ENCODE peak calls at places on chromosomes 13 and 19, in seven cellular contexts. One of them, this sample, is unnamed.

GRCh38 chr19:40822161-40822560 is 23.2 kb downstream of the EGLN2 start:
- DNase-seq in testis: peak
- DNase-seq in CD8-positive, alpha-beta memory T cell: no peak
- DNase-seq in fibroblast of mammary gland: no peak
- DNase-seq in fibroblast of pulmonary artery: no peak
- DNase-seq in astrocyte of the spinal cord: no peak
- DNase-seq in right cardiac atrium: no peak
- DNase-seq in this sample: no peak

GRCh38 chr19:40055049-40055448 is 982 bp downstream of the ZNF780B start:
- DNase-seq in fibroblast of pulmonary artery: no peak
- DNase-seq in fibroblast of mammary gland: no peak
- DNase-seq in CD8-positive, alpha-beta memory T cell: no peak
- DNase-seq in right cardiac atrium: no peak
- DNase-seq in astrocyte of the spinal cord: no peak
- DNase-seq in testis: no peak
- DNase-seq in this sample: no peak

GRCh38 chr13:100517135-100517534 is 71.5 kb downstream of the GGACT start:
- DNase-seq in astrocyte of the spinal cord: no peak
- DNase-seq in right cardiac atrium: no peak
- DNase-seq in fibroblast of mammary gland: no peak
- DNase-seq in fibroblast of pulmonary artery: no peak
- DNase-seq in CD8-positive, alpha-beta memory T cell: no peak
- DNase-seq in testis: no peak
- DNase-seq in this sample: no peak

GRCh38 chr13:24923305-24923640 is 159.3 kb downstream of the RNF17 start:
- DNase-seq in fibroblast of mammary gland: peak
- DNase-seq in testis: no peak
- DNase-seq in right cardiac atrium: no peak
- DNase-seq in astrocyte of the spinal cord: peak
- DNase-seq in CD8-positive, alpha-beta memory T cell: peak
- DNase-seq in fibroblast of pulmonary artery: peak
- DNase-seq in this sample: peak

GRCh38 chr13:77696006-77696862 is 1.3 kb upstream of the SLAIN1 start:
- DNase-seq in astrocyte of the spinal cord: peak
- DNase-seq in CD8-positive, alpha-beta memory T cell: peak
- DNase-seq in right cardiac atrium: no peak
- DNase-seq in testis: no peak
- DNase-seq in fibroblast of mammary gland: no peak
- DNase-seq in fibroblast of pulmonary artery: no peak
- DNase-seq in this sample: no peak

GRCh38 chr13:29939158-29939557 is 88.7 kb upstream of the UBL3 start:
- DNase-seq in fibroblast of pulmonary artery: no peak
- DNase-seq in right cardiac atrium: no peak
- DNase-seq in fibroblast of mammary gland: no peak
- DNase-seq in astrocyte of the spinal cord: no peak
- DNase-seq in CD8-positive, alpha-beta memory T cell: no peak
- DNase-seq in testis: no peak
- DNase-seq in this sample: no peak

GRCh38 chr13:101053289-101053688 is 363.0 kb downstream of the NALCN start:
- DNase-seq in astrocyte of the spinal cord: no peak
- DNase-seq in fibroblast of pulmonary artery: no peak
- DNase-seq in CD8-positive, alpha-beta memory T cell: no peak
- DNase-seq in fibroblast of mammary gland: no peak
- DNase-seq in testis: no peak
- DNase-seq in right cardiac atrium: no peak
- DNase-seq in this sample: no peak

GRCh38 chr13:45770886-45771285 is 68.8 kb downstream of the CBY2 start:
- DNase-seq in fibroblast of mammary gland: no peak
- DNase-seq in CD8-positive, alpha-beta memory T cell: no peak
- DNase-seq in right cardiac atrium: no peak
- DNase-seq in testis: no peak
- DNase-seq in fibroblast of pulmonary artery: no peak
- DNase-seq in astrocyte of the spinal cord: no peak
- DNase-seq in this sample: no peak

GRCh38 chr13:71672527-71672926 is 194.5 kb downstream of the DACH1 start:
- DNase-seq in testis: no peak
- DNase-seq in right cardiac atrium: no peak
- DNase-seq in astrocyte of the spinal cord: no peak
- DNase-seq in fibroblast of mammary gland: no peak
- DNase-seq in CD8-positive, alpha-beta memory T cell: no peak
- DNase-seq in fibroblast of pulmonary artery: peak
- DNase-seq in this sample: peak

GRCh38 chr19:45878043-45878794 is 7.7 kb downstream of the IRF2BP1 start:
- DNase-seq in right cardiac atrium: peak
- DNase-seq in CD8-positive, alpha-beta memory T cell: no peak
- DNase-seq in testis: no peak
- DNase-seq in fibroblast of mammary gland: no peak
- DNase-seq in fibroblast of pulmonary artery: no peak
- DNase-seq in astrocyte of the spinal cord: no peak
- DNase-seq in this sample: no peak

GRCh38 chr13:29532821-29533220 is 62.7 kb downstream of the SLC7A1 start:
- DNase-seq in astrocyte of the spinal cord: no peak
- DNase-seq in right cardiac atrium: no peak
- DNase-seq in testis: no peak
- DNase-seq in fibroblast of pulmonary artery: no peak
- DNase-seq in fibroblast of mammary gland: no peak
- DNase-seq in CD8-positive, alpha-beta memory T cell: no peak
- DNase-seq in this sample: no peak

GRCh38 chr19:49492573-49493411 is 3.4 kb upstream of the RPS11 start:
- DNase-seq in testis: no peak
- DNase-seq in CD8-positive, alpha-beta memory T cell: no peak
- DNase-seq in right cardiac atrium: no peak
- DNase-seq in fibroblast of pulmonary artery: no peak
- DNase-seq in astrocyte of the spinal cord: no peak
- DNase-seq in fibroblast of mammary gland: peak
- DNase-seq in this sample: no peak

GRCh38 chr13:91045351-91046034 is 302.0 kb upstream of the MIR17HG start:
- DNase-seq in fibroblast of mammary gland: no peak
- DNase-seq in right cardiac atrium: no peak
- DNase-seq in CD8-positive, alpha-beta memory T cell: no peak
- DNase-seq in testis: no peak
- DNase-seq in fibroblast of pulmonary artery: peak
- DNase-seq in astrocyte of the spinal cord: peak
- DNase-seq in this sample: no peak

GRCh38 chr13:50810998-50811397 is 32.5 kb downstream of the DLEU7 start:
- DNase-seq in fibroblast of mammary gland: no peak
- DNase-seq in testis: no peak
- DNase-seq in fibroblast of pulmonary artery: no peak
- DNase-seq in CD8-positive, alpha-beta memory T cell: no peak
- DNase-seq in right cardiac atrium: peak
- DNase-seq in astrocyte of the spinal cord: no peak
- DNase-seq in this sample: no peak
- H3K4me3 ChIP-seq in fibroblast of mammary gland: no peak
- H3K4me3 ChIP-seq in testis: no peak
- H3K4me3 ChIP-seq in fibroblast of pulmonary artery: no peak
- H3K4me3 ChIP-seq in CD8-positive, alpha-beta memory T cell: no peak
- H3K4me3 ChIP-seq in right cardiac atrium: no peak
- H3K4me3 ChIP-seq in astrocyte of the spinal cord: no peak
- H3K4me3 ChIP-seq in this sample: no peak

GRCh38 chr13:110308377-110309158 is 1.5 kb downstream of the COL4A2 start:
- DNase-seq in fibroblast of pulmonary artery: peak
- DNase-seq in astrocyte of the spinal cord: peak
- DNase-seq in testis: peak
- DNase-seq in right cardiac atrium: peak
- DNase-seq in fibroblast of mammary gland: peak
- DNase-seq in CD8-positive, alpha-beta memory T cell: no peak
- DNase-seq in this sample: peak
- H3K4me3 ChIP-seq in fibroblast of pulmonary artery: peak
- H3K4me3 ChIP-seq in astrocyte of the spinal cord: peak
- H3K4me3 ChIP-seq in testis: peak
- H3K4me3 ChIP-seq in right cardiac atrium: peak
- H3K4me3 ChIP-seq in fibroblast of mammary gland: peak
- H3K4me3 ChIP-seq in CD8-positive, alpha-beta memory T cell: no peak
- H3K4me3 ChIP-seq in this sample: peak

DNA sequence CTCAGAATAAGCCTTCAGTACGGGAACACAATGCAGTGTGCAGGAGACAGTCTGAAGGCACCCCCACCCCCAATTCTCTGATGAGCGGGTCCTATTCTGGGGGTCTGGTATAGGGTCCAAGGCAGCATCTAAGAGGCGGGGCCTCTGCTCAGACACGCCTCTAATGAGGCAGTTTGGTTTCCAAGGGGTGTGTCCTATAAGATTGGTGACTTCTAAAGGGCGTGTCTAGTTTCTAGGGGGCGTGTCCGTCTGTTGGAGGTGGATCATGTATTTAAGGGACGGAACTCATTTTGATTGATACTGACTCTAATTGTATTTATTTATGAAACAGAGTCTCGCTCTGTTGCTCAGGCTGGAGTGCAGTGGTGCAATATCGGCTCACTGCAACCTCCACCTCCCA is 8.7 kb downstream of the FIZ1 start:
- DNase-seq in right cardiac atrium: no peak
- DNase-seq in astrocyte of the spinal cord: no peak
- DNase-seq in fibroblast of mammary gland: no peak
- DNase-seq in fibroblast of pulmonary artery: no peak
- DNase-seq in testis: no peak
- DNase-seq in CD8-positive, alpha-beta memory T cell: no peak
- DNase-seq in this sample: no peak
- H3K4me3 ChIP-seq in right cardiac atrium: no peak
- H3K4me3 ChIP-seq in astrocyte of the spinal cord: no peak
- H3K4me3 ChIP-seq in fibroblast of mammary gland: no peak
- H3K4me3 ChIP-seq in fibroblast of pulmonary artery: no peak
- H3K4me3 ChIP-seq in testis: no peak
- H3K4me3 ChIP-seq in CD8-positive, alpha-beta memory T cell: no peak
- H3K4me3 ChIP-seq in this sample: no peak

GRCh38 chr13:66689628-66690027 is 540.5 kb downstream of the PCDH9 start:
- DNase-seq in right cardiac atrium: peak
- DNase-seq in fibroblast of pulmonary artery: peak
- DNase-seq in CD8-positive, alpha-beta memory T cell: no peak
- DNase-seq in astrocyte of the spinal cord: peak
- DNase-seq in testis: peak
- DNase-seq in fibroblast of mammary gland: peak
- DNase-seq in this sample: peak
- H3K4me3 ChIP-seq in right cardiac atrium: no peak
- H3K4me3 ChIP-seq in fibroblast of pulmonary artery: no peak
- H3K4me3 ChIP-seq in CD8-positive, alpha-beta memory T cell: no peak
- H3K4me3 ChIP-seq in astrocyte of the spinal cord: no peak
- H3K4me3 ChIP-seq in testis: no peak
- H3K4me3 ChIP-seq in fibroblast of mammary gland: no peak
- H3K4me3 ChIP-seq in this sample: no peak

This sample was measured in fibroblast of villous mesenchyme.